ENCODE peak calls at places on chromosome 20, in ten cellular contexts. Q, V, P, X, Y, L, B, W, D and F are unnamed samples.

GRCh38 chr20:45269056-45269455 is 14.7 kb upstream of the SLPI start:
- DNase-seq in Q (no peak), V (no peak), P (no peak), X (no peak), Y (no peak), L (no peak), B (no peak), W (no peak), D (no peak), F (no peak)

GRCh38 chr20:62770111-62770910 is 26.0 kb upstream of the MRGBP start:
- DNase-seq in Q (no peak), V (no peak), P (no peak), X (no peak), Y (no peak), L (no peak), B (no peak), W (no peak), D (no peak), F (no peak)

GRCh38 chr20:61929561-61929960 is 136.1 kb downstream of the TAF4 start:
- DNase-seq in Q (no peak), V (no peak), P (no peak), X (no peak), Y (no peak), L (no peak), B (no peak), W (no peak), D (no peak), F (no peak)

GRCh38 chr20:58991720-58992119 is 10.7 kb downstream of the NELFCD start:
- DNase-seq in Q (no peak), V (no peak), P (no peak), X (no peak), Y (no peak), L (no peak), B (no peak), W (no peak), D (no peak), F (peak; percentile 11)

GRCh38 chr20:50188879-50189680 is 1.6 kb upstream of the CEBPB start:
- DNase-seq in Q (no peak), V (no peak), P (no peak), X (no peak), Y (no peak), L (no peak), B (no peak), W (no peak), D (no peak), F (no peak)

GRCh38 chr20:59010995-59011873 is 4.2 kb upstream of the CTSZ start:
- DNase-seq in Q (no peak), V (no peak), P (peak; percentile 73), X (no peak), Y (peak; percentile 15), L (no peak), B (peak; percentile 65), W (no peak), D (no peak), F (peak; percentile 89)

GRCh38 chr20:49381558-49382493 is 100.6 kb downstream of the KCNB1 start:
- DNase-seq in Q (no peak), V (peak; percentile 62), P (no peak), X (no peak), Y (no peak), L (no peak), B (peak; percentile 35), W (peak; percentile 91), D (no peak), F (peak; percentile 94)

GRCh38 chr20:23569570-23569969 is 1.3 kb upstream of the CST9L start:
- DNase-seq in Q (no peak), V (no peak), P (no peak), X (no peak), Y (no peak), L (no peak), B (no peak), W (no peak), D (no peak), F (no peak)

GRCh38 chr20:363319-364078 is 16.6 kb downstream of the NRSN2 start:
- DNase-seq in Q (no peak), V (no peak), P (no peak), X (no peak), Y (no peak), L (no peak), B (no peak), W (no peak), D (no peak), F (no peak)